ENCODE peak calls at places on chromosome 7, in ten cellular contexts. S is NB4, J is right atrium auricular region, M is colonic mucosa, I is psoas muscle, H is pancreas, F is WERI-Rb-1, W is suprapubic skin, T is HCT116, P is upper lobe of right lung. G is an unnamed sample.

GRCh38 chr7:44320794-44321371 is 4.5 kb downstream of the CAMK2B start:
- DNase-seq in S (no peak), J (no peak), M (no peak), I (peak; percentile 70), H (peak; percentile 46), F (no peak), W (no peak), T (no peak), P (peak; percentile 47), G (no peak)

GRCh38 chr7:139629392-139630082 is 106.1 kb downstream of the CLEC2L start:
- DNase-seq in S (peak; percentile 52), J (peak; percentile 18), M (no peak), I (no peak), H (no peak), F (no peak), W (no peak), T (no peak), P (no peak), G (no peak)

GRCh38 chr7:43639858-43640491 is 57.1 kb downstream of the STK17A start:
- DNase-seq in S (no peak), J (no peak), M (peak; percentile 60), I (no peak), H (no peak), F (peak; percentile 82), W (no peak), T (no peak), P (no peak), G (no peak)

GRCh38 chr7:55307123-55307916 is 57.8 kb upstream of the LANCL2 start:
- DNase-seq in S (peak; percentile 47), J (no peak), M (no peak), I (no peak), H (no peak), F (peak; percentile 18), W (no peak), T (peak; percentile 3), P (no peak), G (no peak)

GRCh38 chr7:38222481-38223096 is 44.5 kb downstream of the STARD3NL start:
- DNase-seq in S (peak; percentile 79), J (no peak), M (peak; percentile 54), I (no peak), H (no peak), F (no peak), W (no peak), T (peak; percentile 34), P (no peak), G (no peak)

GRCh38 chr7:157615852-157616251 is 279.0 kb downstream of the DNAJB6 start:
- DNase-seq in S (no peak), J (no peak), M (no peak), I (no peak), H (peak; percentile 23), F (no peak), W (no peak), T (no peak), P (no peak), G (no peak)

GRCh38 chr7:44958645-44959344 is 20.0 kb downstream of the MYO1G start:
- DNase-seq in S (peak; percentile 30), J (no peak), M (no peak), I (no peak), H (no peak), F (no peak), W (no peak), T (no peak), P (no peak), G (no peak)

GRCh38 chr7:46247622-46248181 is 326.6 kb upstream of the IGFBP3 start:
- DNase-seq in S (no peak), J (no peak), M (no peak), I (no peak), H (no peak), F (no peak), W (no peak), T (no peak), P (no peak), G (peak; percentile 31)

GRCh38 chr7:101940151-101940550 is 122.7 kb downstream of the CUX1 start:
- DNase-seq in S (no peak), J (no peak), M (no peak), I (no peak), H (no peak), F (no peak), W (no peak), T (no peak), P (peak; percentile 26), G (no peak)

GRCh38 chr7:9488555-9488954 is 1055.1 kb downstream of the NXPH1 start:
- DNase-seq in S (peak; percentile 54), J (no peak), M (no peak), I (no peak), H (no peak), F (no peak), W (no peak), T (no peak), P (no peak), G (no peak)

GRCh38 chr7:36115448-36116321 is 37.4 kb upstream of the EEPD1 start:
- DNase-seq in S (peak; percentile 90), J (peak; percentile 81), M (peak; percentile 74), I (peak; percentile 85), H (no peak), F (no peak), W (no peak), T (peak; percentile 90), P (peak; percentile 84), G (peak; percentile 84)

GRCh38 chr7:7207876-7208275 is 25.5 kb downstream of the C1GALT1 start:
- DNase-seq in S (no peak), J (no peak), M (no peak), I (no peak), H (no peak), F (no peak), W (no peak), T (no peak), P (no peak), G (no peak)

GRCh38 chr7:130505753-130506152 is 13.9 kb downstream of the MEST start:
- DNase-seq in S (no peak), J (no peak), M (no peak), I (no peak), H (no peak), F (no peak), W (no peak), T (no peak), P (no peak), G (no peak)

GRCh38 chr7:30694774-30695721 is 12.8 kb upstream of the CRHR2 start:
- DNase-seq in S (no peak), J (no peak), M (no peak), I (no peak), H (peak; percentile 15), F (no peak), W (no peak), T (no peak), P (no peak), G (no peak)
- TF ChIP-seq CTCF in S (no peak), J (no peak), M (no peak), I (no peak), H (no peak), F (no peak), W (no peak), T (no peak), P (no peak), G (no peak)

GRCh38 chr7:134865001-134865845 is 85.8 kb downstream of the CALD1 start:
- DNase-seq in S (no peak), J (no peak), M (no peak), I (no peak), H (no peak), F (no peak), W (no peak), T (no peak), P (no peak), G (no peak)
- H3K4me3 ChIP-seq in S (no peak overlapping the region), J (peak overlapping the region; percentile 26), M (no peak overlapping the region), I (peak overlapping the region; percentile 34), H (no peak overlapping the region), F (no peak overlapping the region), W (peak overlapping the region; percentile 17), T (no peak overlapping the region), P (peak overlapping the region; percentile 20), G (no peak overlapping the region)

GRCh38 chr7:91720255-91720937 is 160.1 kb downstream of the MTERF1 start:
- DNase-seq in S (no peak), J (no peak), M (no peak), I (no peak), H (peak; percentile 18), F (no peak), W (no peak), T (no peak), P (no peak), G (no peak)
- TF ChIP-seq CTCF in S (no peak), J (no peak), M (no peak), I (no peak), H (no peak), F (no peak), W (no peak), T (no peak), P (no peak), G (no peak)

GRCh38 chr7:128352138-128352537 is 8.4 kb upstream of the RBM28 start:
- DNase-seq in S (no peak), J (no peak), M (no peak), I (peak; percentile 82), H (peak; percentile 84), F (no peak), W (no peak), T (no peak), P (peak; percentile 79), G (no peak)
- H3K4me3 ChIP-seq in S (no peak overlapping the region), J (peak overlapping the region; percentile 42), M (no peak overlapping the region), I (peak overlapping the region; percentile 55), H (no peak overlapping the region), F (no peak overlapping the region), W (peak overlapping the region; percentile 29), T (no peak overlapping the region), P (no peak overlapping the region), G (no peak overlapping the region)

DNA sequence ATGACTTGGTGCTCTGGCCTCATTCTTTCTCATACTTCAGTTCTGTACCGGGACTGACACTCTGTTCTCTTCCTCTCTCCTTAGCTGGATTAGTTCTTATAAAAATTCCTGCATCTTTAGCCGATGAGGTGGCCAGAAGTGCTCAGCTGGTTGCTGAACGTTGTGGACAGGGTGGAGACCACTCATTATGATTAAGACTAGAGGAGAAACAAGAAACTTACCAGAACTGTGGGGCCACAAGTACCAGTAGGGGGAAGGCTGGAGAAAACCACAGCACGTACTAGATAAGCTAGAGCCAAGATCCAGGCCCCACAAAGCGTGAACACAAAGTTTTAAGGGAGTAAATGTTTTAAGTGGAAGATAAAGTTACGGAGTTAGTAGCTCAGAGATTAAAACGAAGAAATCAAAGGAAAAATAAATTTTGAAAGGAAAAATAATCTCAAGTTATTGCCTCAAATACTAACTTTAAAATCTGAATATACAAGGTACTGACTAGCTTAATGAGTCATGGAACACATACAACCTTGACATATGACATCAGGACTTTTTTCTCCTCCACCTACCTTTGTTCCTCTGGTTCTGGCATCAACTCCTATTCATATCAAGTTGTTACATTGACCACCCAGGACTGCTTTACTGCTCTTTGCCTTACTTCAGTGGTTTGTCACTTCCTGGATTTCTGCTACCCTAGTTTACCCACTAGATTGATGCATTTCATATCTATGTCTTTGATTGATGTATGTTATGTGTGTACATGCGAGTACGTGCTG is 469.0 kb downstream of the TFEC start:
- DNase-seq in S (no peak), J (no peak), M (no peak), I (no peak), H (no peak), F (no peak), W (no peak), T (no peak), P (no peak), G (peak; percentile 94)
- TF ChIP-seq CTCF in S (no peak), J (no peak), M (no peak), I (no peak), H (no peak), F (no peak), W (no peak), T (no peak), P (no peak), G (peak; percentile 52)